ENCODE peak calls at places on chromosomes 7 and 10, in five cellular contexts. T is left ventricle myocardium inferior; U is astrocyte; W is G401; C is activated naive CD4-positive, alpha-beta T cell. Z is an unnamed sample.

GRCh38 chr7:30201921-30202320 is 67.1 kb downstream of the MTURN start:
- DNase-seq in W (peak), C (no peak), U (no peak), T (no peak), Z (no peak)

GRCh38 chr7:46996972-46997371 is 584.9 kb downstream of the TNS3 start:
- DNase-seq in U (no peak), W (no peak), T (peak), C (no peak), Z (no peak)

GRCh38 chr10:46546591-46547330 is 9.7 kb downstream of the GPRIN2 start:
- DNase-seq in T (peak), W (peak), C (no peak), U (no peak), Z (no peak)

GRCh38 chr10:78335691-78336401 is 302.2 kb downstream of the RPS24 start:
- DNase-seq in T (peak), U (peak), C (no peak), W (peak), Z (no peak)

GRCh38 chr10:131014271-131014670 is 297.2 kb downstream of the TCERG1L start:
- DNase-seq in U (no peak), T (no peak), C (no peak), W (no peak), Z (no peak)

GRCh38 chr10:8187171-8187666 is 132.7 kb downstream of the GATA3 start:
- DNase-seq in U (peak), W (no peak), C (no peak), T (no peak), Z (peak)

GRCh38 chr7:23471090-23471859 is 984 bp upstream of the IGF2BP3 start:
- DNase-seq in C (no peak), U (peak), W (peak), T (no peak), Z (no peak)

GRCh38 chr10:102480396-102480795 is 22.1 kb downstream of the ACTR1A start:
- DNase-seq in W (no peak), T (no peak), C (no peak), U (no peak), Z (no peak)

GRCh38 chr7:18119985-18120384 is 92.3 kb upstream of the PRPS1L1 start:
- DNase-seq in T (no peak), C (no peak), U (no peak), W (no peak), Z (peak)

GRCh38 chr10:6469661-6470060 is 110.4 kb downstream of the PRKCQ start:
- DNase-seq in C (no peak), W (no peak), U (no peak), T (no peak), Z (no peak)

GRCh38 chr10:79483948-79484347 is 28.4 kb upstream of the EIF5AL1 start:
- DNase-seq in W (no peak), U (peak), T (peak), C (no peak), Z (no peak)

Z was measured in NCI-H226.